ENCODE peak calls at places on chromosomes 16 and 17, in seven cellular contexts. One of them, this sample, is unnamed.
A peak's percentile ranks its signal among the peaks of the same experiment; 100 is the strongest.

GRCh38 chr16:49993579-49993978 is 31.4 kb upstream of the CNEP1R1 start:
- DNase-seq in stomach: no peak
- DNase-seq in GM12878: no peak
- DNase-seq in esophagus muscularis mucosa: no peak
- DNase-seq in upper lobe of left lung: no peak
- DNase-seq in HepG2: no peak
- DNase-seq in K562: no peak
- DNase-seq in this sample: no peak

GRCh38 chr16:71637398-71637797 is 11.4 kb downstream of the MARVELD3 start:
- DNase-seq in K562: no peak
- DNase-seq in GM12878: no peak
- DNase-seq in stomach: no peak
- DNase-seq in HepG2: no peak
- DNase-seq in upper lobe of left lung: no peak
- DNase-seq in esophagus muscularis mucosa: no peak
- DNase-seq in this sample: no peak

GRCh38 chr17:8608001-8608400 is 22.5 kb downstream of the MYH10 start:
- DNase-seq in K562: no peak
- DNase-seq in stomach: no peak
- DNase-seq in esophagus muscularis mucosa: no peak
- DNase-seq in upper lobe of left lung: no peak
- DNase-seq in HepG2: no peak
- DNase-seq in GM12878: no peak
- DNase-seq in this sample: no peak

GRCh38 chr17:18851206-18851605 is 6.7 kb upstream of the PRPSAP2 start:
- DNase-seq in esophagus muscularis mucosa: no peak
- DNase-seq in GM12878: no peak
- DNase-seq in upper lobe of left lung: peak; percentile 27
- DNase-seq in stomach: peak; percentile 40
- DNase-seq in HepG2: no peak
- DNase-seq in K562: no peak
- DNase-seq in this sample: no peak

GRCh38 chr17:29251969-29252866 is 5.6 kb downstream of the CRYBA1 start:
- DNase-seq in upper lobe of left lung: no peak
- DNase-seq in GM12878: no peak
- DNase-seq in stomach: no peak
- DNase-seq in K562: peak; percentile 34
- DNase-seq in HepG2: no peak
- DNase-seq in esophagus muscularis mucosa: peak; percentile 24
- DNase-seq in this sample: no peak

GRCh38 chr16:28596840-28597691 is at the start of gene SULT1A2:
- DNase-seq in upper lobe of left lung: peak; percentile 82
- DNase-seq in GM12878: no peak
- DNase-seq in esophagus muscularis mucosa: no peak
- DNase-seq in stomach: peak; percentile 60
- DNase-seq in K562: peak; percentile 68
- DNase-seq in HepG2: peak; percentile 83
- DNase-seq in this sample: peak; percentile 81

GRCh38 chr16:2716101-2716885 is 3.7 kb downstream of the PRSS27 start:
- DNase-seq in HepG2: no peak
- DNase-seq in GM12878: no peak
- DNase-seq in K562: no peak
- DNase-seq in upper lobe of left lung: peak; percentile 35
- DNase-seq in stomach: no peak
- DNase-seq in esophagus muscularis mucosa: no peak
- DNase-seq in this sample: no peak

GRCh38 chr16:54847207-54847606 is 83.5 kb upstream of the IRX5 start:
- DNase-seq in upper lobe of left lung: no peak
- DNase-seq in GM12878: no peak
- DNase-seq in stomach: no peak
- DNase-seq in esophagus muscularis mucosa: no peak
- DNase-seq in HepG2: no peak
- DNase-seq in K562: no peak
- DNase-seq in this sample: no peak

GRCh38 chr16:6548507-6548906 is 784.1 kb upstream of the RBFOX1 start:
- DNase-seq in stomach: no peak
- DNase-seq in esophagus muscularis mucosa: no peak
- DNase-seq in K562: no peak
- DNase-seq in GM12878: no peak
- DNase-seq in HepG2: no peak
- DNase-seq in upper lobe of left lung: no peak
- DNase-seq in this sample: no peak

GRCh38 chr16:566475-567361 is at the start of gene NHLRC4:
- DNase-seq in esophagus muscularis mucosa: peak; percentile 93
- DNase-seq in upper lobe of left lung: peak; percentile 81
- DNase-seq in stomach: peak; percentile 69
- DNase-seq in GM12878: no peak
- DNase-seq in HepG2: peak; percentile 50
- DNase-seq in K562: peak; percentile 93
- DNase-seq in this sample: peak; percentile 78

GRCh38 chr16:49533436-49533835 is 159.8 kb downstream of the C16orf78 start:
- DNase-seq in HepG2: no peak
- DNase-seq in esophagus muscularis mucosa: no peak
- DNase-seq in stomach: no peak
- DNase-seq in K562: no peak
- DNase-seq in GM12878: no peak
- DNase-seq in upper lobe of left lung: no peak
- DNase-seq in this sample: no peak

GRCh38 chr17:3049705-3050295 is 13.6 kb downstream of the OR1D5 start:
- DNase-seq in HepG2: no peak
- DNase-seq in GM12878: no peak
- DNase-seq in K562: no peak
- DNase-seq in esophagus muscularis mucosa: no peak
- DNase-seq in stomach: no peak
- DNase-seq in upper lobe of left lung: no peak
- DNase-seq in this sample: no peak

GRCh38 chr16:22252317-22252716 is 44.9 kb upstream of the POLR3E start:
- DNase-seq in K562: no peak
- DNase-seq in HepG2: no peak
- DNase-seq in upper lobe of left lung: no peak
- DNase-seq in GM12878: no peak
- DNase-seq in stomach: no peak
- DNase-seq in esophagus muscularis mucosa: no peak
- DNase-seq in this sample: no peak

GRCh38 chr17:4721203-4722135 is 9.8 kb upstream of the MED11 start:
- DNase-seq in HepG2: peak; percentile 95
- DNase-seq in stomach: peak; percentile 92
- DNase-seq in upper lobe of left lung: peak; percentile 68
- DNase-seq in GM12878: no peak
- DNase-seq in esophagus muscularis mucosa: no peak
- DNase-seq in K562: peak; percentile 84
- DNase-seq in this sample: peak; percentile 78

GRCh38 chr17:74677558-74678466 is 34.9 kb downstream of the CD300LF start:
- DNase-seq in upper lobe of left lung: no peak
- DNase-seq in K562: no peak
- DNase-seq in esophagus muscularis mucosa: no peak
- DNase-seq in HepG2: no peak
- DNase-seq in GM12878: no peak
- DNase-seq in stomach: no peak
- DNase-seq in this sample: no peak

GRCh38 chr17:43719578-43719977 is 39.0 kb downstream of the SOST start:
- DNase-seq in esophagus muscularis mucosa: no peak
- DNase-seq in HepG2: no peak
- DNase-seq in GM12878: no peak
- DNase-seq in upper lobe of left lung: no peak
- DNase-seq in K562: peak; percentile 9
- DNase-seq in stomach: no peak
- DNase-seq in this sample: no peak

GRCh38 chr17:36931697-36932382 is 5.4 kb upstream of the LHX1 start:
- DNase-seq in GM12878: no peak
- DNase-seq in stomach: no peak
- DNase-seq in upper lobe of left lung: no peak
- DNase-seq in K562: no peak
- DNase-seq in HepG2: no peak
- DNase-seq in esophagus muscularis mucosa: no peak
- DNase-seq in this sample: no peak

GRCh38 chr16:22077700-22078313 is 14.5 kb upstream of the VWA3A start:
- DNase-seq in K562: peak; percentile 68
- DNase-seq in upper lobe of left lung: no peak
- DNase-seq in esophagus muscularis mucosa: no peak
- DNase-seq in GM12878: no peak
- DNase-seq in HepG2: peak; percentile 62
- DNase-seq in stomach: peak; percentile 74
- DNase-seq in this sample: peak; percentile 69

GRCh38 chr16:19722981-19723380 is 4.9 kb downstream of the IQCK start:
- DNase-seq in upper lobe of left lung: no peak
- DNase-seq in HepG2: no peak
- DNase-seq in GM12878: no peak
- DNase-seq in stomach: no peak
- DNase-seq in K562: no peak
- DNase-seq in esophagus muscularis mucosa: no peak
- DNase-seq in this sample: no peak

GRCh38 chr17:72191901-72192300 is 71.1 kb downstream of the SOX9 start:
- DNase-seq in upper lobe of left lung: no peak
- DNase-seq in K562: no peak
- DNase-seq in HepG2: no peak
- DNase-seq in GM12878: no peak
- DNase-seq in esophagus muscularis mucosa: no peak
- DNase-seq in stomach: no peak
- DNase-seq in this sample: no peak

GRCh38 chr16:54927125-54928015 is 3.3 kb upstream of the IRX5 start:
- DNase-seq in GM12878: no peak
- DNase-seq in esophagus muscularis mucosa: no peak
- DNase-seq in HepG2: no peak
- DNase-seq in upper lobe of left lung: no peak
- DNase-seq in stomach: no peak
- DNase-seq in K562: peak; percentile 22
- DNase-seq in this sample: no peak

GRCh38 chr17:1509255-1509943 is 7.0 kb downstream of the INPP5K start:
- DNase-seq in stomach: no peak
- DNase-seq in GM12878: no peak
- DNase-seq in HepG2: peak; percentile 74
- DNase-seq in esophagus muscularis mucosa: no peak
- DNase-seq in K562: no peak
- DNase-seq in upper lobe of left lung: no peak
- DNase-seq in this sample: peak; percentile 71

GRCh38 chr17:60372790-60373483 is 19.0 kb downstream of the USP32 start:
- DNase-seq in HepG2: no peak
- DNase-seq in stomach: no peak
- DNase-seq in upper lobe of left lung: no peak
- DNase-seq in K562: no peak
- DNase-seq in GM12878: no peak
- DNase-seq in esophagus muscularis mucosa: no peak
- DNase-seq in this sample: no peak

DNA sequence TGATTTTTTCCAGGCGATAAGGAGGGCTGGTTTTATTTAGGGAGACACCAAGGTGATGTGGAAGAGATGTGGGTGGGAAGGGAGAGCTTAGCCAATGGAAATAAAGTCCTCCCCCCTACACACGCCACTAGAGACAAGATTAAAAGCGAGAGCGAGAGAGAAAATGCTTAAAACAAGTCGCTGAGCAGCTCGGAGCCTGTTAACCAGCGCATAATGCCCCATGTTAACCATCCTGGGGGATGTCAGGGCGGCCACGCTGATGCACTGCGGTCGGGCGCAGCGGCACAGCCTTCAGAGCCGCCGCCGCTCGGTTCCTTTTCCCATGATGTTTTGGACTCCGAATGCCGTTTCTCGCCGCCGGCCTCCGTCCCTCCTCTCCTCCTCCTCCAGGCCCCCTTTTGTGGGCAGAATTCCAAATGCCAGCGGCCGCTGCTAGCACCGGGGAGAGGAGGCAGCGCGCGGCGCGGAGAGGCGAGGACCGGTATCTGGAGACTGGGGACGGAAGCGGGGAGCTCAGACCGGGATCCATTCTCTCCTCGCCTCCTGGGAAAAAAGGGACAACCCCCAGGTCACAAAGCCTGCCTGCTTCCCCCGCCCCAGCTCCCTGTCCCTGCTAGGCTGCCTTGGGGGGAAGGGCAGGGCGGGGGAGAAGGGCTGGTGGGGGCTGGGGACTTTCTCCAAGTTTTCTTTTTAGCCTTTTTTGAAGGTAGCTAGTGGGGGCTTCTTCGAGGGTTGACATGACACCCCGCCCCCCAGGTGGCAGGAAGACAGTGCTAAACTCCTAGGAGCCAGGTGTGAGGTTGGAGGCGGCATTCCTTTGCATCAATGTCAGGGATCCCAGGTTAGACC is 98.1 kb upstream of the CCL2 start:
- DNase-seq in K562: no peak
- DNase-seq in esophagus muscularis mucosa: no peak
- DNase-seq in HepG2: no peak
- DNase-seq in stomach: no peak
- DNase-seq in upper lobe of left lung: peak; percentile 77
- DNase-seq in GM12878: no peak
- DNase-seq in this sample: no peak
- TF ChIP-seq POLR2A in K562: no peak
- TF ChIP-seq POLR2A in esophagus muscularis mucosa: no peak
- TF ChIP-seq POLR2A in HepG2: no peak
- TF ChIP-seq POLR2A in stomach: no peak
- TF ChIP-seq POLR2A in upper lobe of left lung: no peak
- TF ChIP-seq POLR2A in GM12878: no peak
- TF ChIP-seq POLR2A in this sample: no peak

DNA sequence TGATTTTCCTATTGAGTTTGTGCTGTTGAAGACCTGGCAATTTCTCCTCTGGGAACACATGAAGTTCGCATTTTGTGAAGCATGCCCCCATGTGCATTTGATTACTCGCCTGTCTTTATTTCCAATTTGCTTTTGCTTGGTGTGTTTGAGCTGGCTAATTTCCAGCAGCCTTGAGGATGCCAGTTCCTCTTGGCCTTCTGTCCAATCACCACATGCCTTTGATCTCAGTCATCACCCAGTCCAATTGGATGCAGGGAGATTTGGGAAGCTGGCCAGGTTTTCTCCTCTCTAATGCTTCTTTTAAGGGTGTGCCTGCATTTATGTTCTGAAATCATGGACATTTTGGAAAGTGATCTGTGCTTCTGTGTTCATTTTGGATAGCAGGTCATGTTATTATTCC is 3.8 kb upstream of the TMEM100 start:
- DNase-seq in GM12878: no peak
- DNase-seq in upper lobe of left lung: no peak
- DNase-seq in K562: no peak
- DNase-seq in HepG2: no peak
- DNase-seq in stomach: peak; percentile 30
- DNase-seq in esophagus muscularis mucosa: no peak
- DNase-seq in this sample: peak; percentile 17
- TF ChIP-seq EP300 in GM12878: no peak
- TF ChIP-seq EP300 in upper lobe of left lung: no peak
- TF ChIP-seq EP300 in K562: no peak
- TF ChIP-seq EP300 in HepG2: no peak
- TF ChIP-seq EP300 in stomach: no peak
- TF ChIP-seq EP300 in esophagus muscularis mucosa: no peak
- TF ChIP-seq EP300 in this sample: no peak

GRCh38 chr16:82016268-82016667 is 5.0 kb upstream of the SDR42E1 start:
- DNase-seq in esophagus muscularis mucosa: no peak
- DNase-seq in HepG2: no peak
- DNase-seq in GM12878: no peak
- DNase-seq in upper lobe of left lung: no peak
- DNase-seq in K562: peak; percentile 16
- DNase-seq in stomach: no peak
- DNase-seq in this sample: no peak
- TF ChIP-seq POLR2AphosphoS5 in esophagus muscularis mucosa: no peak
- TF ChIP-seq POLR2AphosphoS5 in HepG2: no peak
- TF ChIP-seq POLR2AphosphoS5 in GM12878: no peak
- TF ChIP-seq POLR2AphosphoS5 in upper lobe of left lung: no peak
- TF ChIP-seq POLR2AphosphoS5 in K562: no peak
- TF ChIP-seq POLR2AphosphoS5 in stomach: no peak
- TF ChIP-seq POLR2AphosphoS5 in this sample: no peak

DNA sequence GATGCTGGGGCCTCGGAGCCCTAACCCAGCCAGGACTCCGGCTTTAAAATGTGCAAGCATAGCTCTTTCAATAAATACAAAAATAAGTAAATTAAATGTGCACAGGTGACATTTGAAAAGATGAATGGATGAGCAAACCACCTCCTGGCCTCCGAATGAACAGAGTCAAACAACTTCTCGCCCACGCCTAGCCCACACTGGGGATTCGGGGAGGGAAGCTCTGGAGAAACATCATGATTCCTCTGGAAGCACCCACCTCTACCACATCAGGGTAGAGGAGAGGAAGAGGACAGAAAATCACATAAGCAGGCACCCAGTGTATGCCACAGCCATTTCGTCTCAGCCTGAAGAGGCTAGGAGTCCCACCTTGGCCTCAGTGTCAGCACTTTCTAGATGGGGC is 105.8 kb downstream of the SDK2 start:
- DNase-seq in HepG2: no peak
- DNase-seq in esophagus muscularis mucosa: no peak
- DNase-seq in stomach: no peak
- DNase-seq in GM12878: no peak
- DNase-seq in K562: no peak
- DNase-seq in upper lobe of left lung: no peak
- DNase-seq in this sample: no peak
- TF ChIP-seq POLR2A in HepG2: no peak
- TF ChIP-seq POLR2A in esophagus muscularis mucosa: no peak
- TF ChIP-seq POLR2A in stomach: no peak
- TF ChIP-seq POLR2A in GM12878: no peak
- TF ChIP-seq POLR2A in K562: no peak
- TF ChIP-seq POLR2A in upper lobe of left lung: no peak
- TF ChIP-seq POLR2A in this sample: no peak